ENCODE peak calls at places on chromosomes 16 and 17, in eight cellular contexts. I, R, C, F, N, P, W and G are unnamed samples. For H3K4me1, the result is how much of the 10 kb centered on the place peaks cover.

GRCh38 chr16:63289834-63290460 is 1253.7 kb upstream of the CDH8 start:
- ATAC-seq in R (peak), C (peak), P (peak), N (peak), I (peak), W (no peak), F (no peak), G (no peak)

GRCh38 chr17:27360507-27360906 is 66.6 kb downstream of the WSB1 start:
- ATAC-seq in P (no peak), C (no peak), I (no peak), N (no peak), W (peak), R (no peak), F (no peak), G (no peak)

GRCh38 chr16:68921654-68922053 is 78.3 kb downstream of the TANGO6 start:
- ATAC-seq in R (peak), N (no peak), C (no peak), P (no peak), W (no peak), I (no peak), F (peak), G (no peak)

GRCh38 chr17:64608571-64608981 is 53.5 kb downstream of the SMURF2 start:
- ATAC-seq in R (no peak), I (no peak), W (no peak), P (no peak), F (no peak), N (no peak), C (no peak), G (no peak)

GRCh38 chr16:55543470-55543869 is 23.0 kb upstream of the CAPNS2 start:
- ATAC-seq in I (no peak), C (no peak), W (no peak), P (no peak), R (no peak), N (no peak), F (no peak), G (no peak)

GRCh38 chr17:76131692-76132573 is 9.1 kb downstream of the FOXJ1 start:
- ATAC-seq in I (no peak), P (peak), R (peak), N (no peak), F (peak), W (no peak), C (peak), G (peak)

GRCh38 chr16:75462804-75463203 is 1.7 kb downstream of the TMEM170A start:
- ATAC-seq in P (no peak), W (no peak), C (no peak), F (no peak), R (no peak), I (peak), N (no peak), G (no peak)

GRCh38 chr17:73042809-73043685 is 49.4 kb downstream of the SLC39A11 start:
- ATAC-seq in F (no peak), W (no peak), C (peak), I (peak), R (no peak), N (no peak), P (no peak), G (no peak)

GRCh38 chr16:53911506-53911905 is 207.6 kb downstream of the FTO start:
- ATAC-seq in P (no peak), N (no peak), I (peak), R (no peak), F (no peak), C (peak), W (no peak), G (no peak)

GRCh38 chr16:14640538-14640937 is 7.8 kb downstream of the BFAR start:
- ATAC-seq in F (no peak), R (peak), C (no peak), N (peak), W (peak), P (no peak), I (no peak), G (no peak)

DNA sequence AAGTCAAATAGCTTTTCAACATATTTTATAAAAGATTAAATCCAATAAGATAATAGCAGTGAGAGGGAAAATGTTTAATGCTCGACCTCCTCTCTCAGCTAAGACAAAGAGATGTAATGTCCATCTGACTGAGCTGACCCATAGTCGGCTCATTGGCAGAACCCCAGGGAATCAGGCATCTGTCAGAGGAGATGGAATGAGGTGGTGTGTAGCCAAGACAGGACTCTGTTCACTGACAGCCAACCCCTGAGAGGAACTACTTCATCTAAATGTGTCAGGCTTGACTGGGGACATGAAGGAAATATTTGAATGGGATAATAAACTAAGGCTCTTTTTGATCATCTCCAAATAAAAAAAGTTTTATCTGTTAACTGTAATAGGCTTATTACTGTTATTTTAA is 188.0 kb downstream of the CDH11 start:
- ATAC-seq in P (no peak), C (no peak), N (no peak), F (no peak), R (no peak), W (no peak), I (no peak), G (no peak)
- H3K4me1 ChIP-seq in P (under half), C (under half), N (under half), F (under half), R (under half), W (under half), I (under half), G (under half)

GRCh38 chr16:88736496-88736895 is 30.2 kb downstream of the CTU2 start:
- ATAC-seq in F (no peak), W (no peak), R (no peak), N (no peak), P (no peak), C (no peak), I (no peak), G (no peak)

GRCh38 chr16:88736088-88736487 is 29.8 kb downstream of the CTU2 start:
- ATAC-seq in P (no peak), C (no peak), W (no peak), F (no peak), I (no peak), R (no peak), N (no peak), G (no peak)

GRCh38 chr16:88735121-88735520 is 28.8 kb downstream of the CTU2 start:
- ATAC-seq in I (no peak), C (no peak), F (no peak), N (no peak), P (no peak), R (no peak), W (no peak), G (no peak)

GRCh38 chr16:88734361-88734728 is 28.0 kb downstream of the CTU2 start:
- ATAC-seq in N (no peak), I (no peak), F (no peak), P (no peak), C (no peak), R (no peak), W (no peak), G (no peak)

GRCh38 chr16:88735616-88736015 is 29.3 kb downstream of the CTU2 start:
- ATAC-seq in N (no peak), I (no peak), W (no peak), P (no peak), F (no peak), C (no peak), R (no peak), G (no peak)
- TF ChIP-seq POLR2AphosphoS5 in N (no peak), I (no peak), W (no peak), P (no peak), F (no peak), C (no peak), R (no peak), G (no peak)

GRCh38 chr16:75580-76501 is 2.2 kb upstream of the MPG start:
- ATAC-seq in I (no peak), P (peak), W (peak), F (no peak), R (no peak), C (peak), N (peak), G (peak)
- H3K4me3 ChIP-seq in I (no peak), P (no peak), W (no peak), F (no peak), R (no peak), C (peak), N (no peak), G (peak)

GRCh38 chr16:70572050-70572925 is 48.7 kb downstream of the SF3B3 start:
- ATAC-seq in I (no peak), F (no peak), C (no peak), W (no peak), N (no peak), P (no peak), R (no peak), G (no peak)
- H3K4me1 ChIP-seq in I (under half), F (under half), C (under half), W (under half), N (under half), P (under half), R (under half), G (under half)

GRCh38 chr17:57940653-57941329 is 14.4 kb downstream of the CUEDC1 start:
- ATAC-seq in F (peak), N (no peak), C (no peak), I (peak), P (no peak), R (peak), W (no peak), G (peak)
- TF ChIP-seq POLR2AphosphoS5 in F (no peak), N (no peak), C (no peak), I (no peak), P (no peak), R (no peak), W (no peak), G (peak)

DNA sequence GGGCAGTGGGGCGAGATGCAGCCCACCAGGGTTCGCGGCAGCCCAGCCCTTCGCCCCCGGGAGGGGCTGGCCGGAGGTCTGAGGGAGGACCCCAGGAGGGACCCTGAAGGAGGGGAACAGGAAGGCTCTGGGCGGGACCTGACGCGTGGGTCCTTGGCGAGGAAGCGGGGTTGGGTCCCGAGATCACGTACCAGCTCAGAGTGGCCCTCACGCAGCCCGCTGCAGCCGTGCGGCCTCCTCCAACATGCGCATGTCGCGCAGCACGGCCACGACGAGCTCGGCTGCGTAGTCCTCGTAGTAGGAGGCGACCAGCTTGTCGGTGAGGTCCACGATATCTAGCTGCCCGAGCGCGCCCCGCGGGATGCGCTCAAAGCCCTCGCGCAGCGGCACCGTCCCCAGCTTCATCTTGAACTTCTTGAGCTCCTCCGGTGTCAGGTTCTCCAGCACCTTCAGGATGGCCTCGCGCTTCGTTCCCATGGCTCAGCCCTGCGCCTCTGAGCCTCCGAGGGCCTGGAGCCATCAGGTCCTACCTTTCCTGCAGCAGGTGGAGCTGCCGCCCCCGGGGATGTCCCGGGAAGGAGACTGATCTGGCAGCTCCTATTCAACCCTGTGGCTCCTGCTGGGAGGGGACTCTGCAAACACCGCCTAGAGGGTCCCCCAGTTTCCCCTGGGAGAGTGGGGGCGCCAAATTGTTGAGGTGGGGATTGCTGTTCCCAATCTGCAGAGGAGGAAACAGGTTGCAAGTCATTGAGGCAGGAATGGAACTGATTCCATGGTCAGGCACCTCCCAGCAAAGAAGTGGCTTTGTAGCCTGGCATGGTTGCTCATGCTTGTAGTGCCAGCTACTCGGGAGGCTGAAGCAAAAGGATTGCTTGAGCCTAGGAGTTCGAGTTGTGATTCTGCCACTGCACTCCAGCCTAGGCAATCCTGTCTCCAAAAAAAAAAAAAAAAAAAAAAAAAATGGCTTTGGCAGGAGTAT is at the start of gene PYDC1:
- ATAC-seq in F (no peak), R (peak), W (no peak), N (no peak), P (peak), C (no peak), I (peak), G (no peak)
- H3K4me3 ChIP-seq in F (no peak), R (peak), W (no peak), N (peak), P (peak), C (peak), I (no peak), G (no peak)

GRCh38 chr17:38883592-38884526 is 14.0 kb downstream of the LASP1 start:
- ATAC-seq in W (no peak), R (no peak), F (no peak), I (peak), N (no peak), P (peak), C (no peak), G (no peak)

GRCh38 chr17:38885044-38885727 is 15.3 kb downstream of the LASP1 start:
- ATAC-seq in F (no peak), W (no peak), P (no peak), C (peak), R (no peak), I (no peak), N (no peak), G (no peak)

GRCh38 chr17:38888842-38889241 is 19.0 kb downstream of the LASP1 start:
- ATAC-seq in I (no peak), R (no peak), C (no peak), W (no peak), P (no peak), F (no peak), N (no peak), G (no peak)

GRCh38 chr17:38886643-38887010 is 16.8 kb downstream of the LASP1 start:
- ATAC-seq in I (no peak), P (no peak), R (no peak), N (no peak), F (no peak), W (no peak), C (no peak), G (no peak)

DNA sequence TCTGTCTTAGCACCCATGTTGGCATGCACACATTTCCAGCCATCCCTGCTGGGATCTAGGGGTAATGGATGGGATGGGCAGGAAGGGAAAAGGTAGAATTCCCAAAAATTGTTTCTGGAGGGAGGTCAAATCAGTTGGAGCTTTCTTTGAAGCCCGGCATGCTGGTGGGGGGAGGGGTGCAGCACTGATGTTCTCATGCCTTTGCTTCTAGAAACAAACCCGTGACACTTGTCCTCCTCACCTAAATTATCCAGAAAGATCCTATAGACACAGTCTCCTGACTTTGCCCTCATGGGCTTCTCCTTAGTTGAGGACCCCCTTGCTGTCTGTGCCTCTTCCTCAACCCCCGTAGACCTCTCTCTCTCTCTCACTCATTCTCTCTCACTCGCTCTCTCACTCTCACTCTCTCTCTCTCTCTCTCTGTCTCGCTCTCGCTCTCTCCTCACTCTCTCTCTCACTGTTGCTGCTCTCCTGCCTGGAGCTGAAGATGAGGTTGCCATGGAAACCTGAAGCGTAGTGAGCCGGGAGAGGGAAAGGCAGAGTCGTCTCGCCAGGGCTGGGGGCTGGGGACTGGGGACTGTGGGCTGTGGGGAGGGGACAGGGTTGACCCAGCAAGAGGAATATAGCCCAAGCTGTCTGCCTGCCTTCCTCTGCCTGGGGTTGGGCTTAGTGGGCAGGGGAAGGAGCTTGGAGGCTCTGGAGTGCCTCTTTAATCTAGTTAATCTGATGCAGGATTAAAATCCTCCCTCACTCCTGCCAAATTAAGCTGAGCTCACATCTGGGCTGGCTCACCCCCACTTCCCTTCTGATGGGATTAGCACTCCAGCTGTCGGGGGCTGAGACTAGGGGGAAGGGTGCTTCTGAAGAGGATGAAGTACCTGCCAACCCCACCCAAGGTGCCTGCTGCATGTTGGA is 16.1 kb downstream of the LASP1 start:
- ATAC-seq in I (no peak), R (no peak), F (no peak), W (no peak), P (peak), C (no peak), N (no peak), G (no peak)
- H3K4me1 ChIP-seq in I (under half), R (under half), F (under half), W (under half), P (half or more), C (under half), N (half or more), G (half or more)

DNA sequence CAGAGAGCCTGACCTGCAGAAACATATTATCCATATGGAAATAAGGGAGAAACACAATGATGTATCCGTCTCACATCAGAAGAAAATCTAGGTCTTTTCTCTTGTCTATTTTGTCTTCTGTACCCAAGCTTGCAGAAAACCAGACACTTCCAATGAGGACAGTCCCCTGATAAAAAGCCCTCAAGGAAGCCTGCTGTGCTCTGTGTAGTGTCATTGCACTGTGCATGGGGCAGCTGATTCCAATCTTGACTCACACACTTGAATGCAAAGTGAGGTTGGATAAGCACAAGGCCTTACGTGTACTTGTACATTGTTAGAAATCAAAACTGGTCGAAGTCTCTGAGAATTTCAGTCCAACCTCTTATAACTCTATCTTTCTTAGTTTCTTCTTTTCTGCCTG is 256.6 kb upstream of the MYOCD start:
- ATAC-seq in C (no peak), I (no peak), W (no peak), N (no peak), P (no peak), F (no peak), R (no peak), G (no peak)
- TF ChIP-seq POLR2AphosphoS5 in C (no peak), I (no peak), W (no peak), N (no peak), P (no peak), F (no peak), R (no peak), G (no peak)

DNA sequence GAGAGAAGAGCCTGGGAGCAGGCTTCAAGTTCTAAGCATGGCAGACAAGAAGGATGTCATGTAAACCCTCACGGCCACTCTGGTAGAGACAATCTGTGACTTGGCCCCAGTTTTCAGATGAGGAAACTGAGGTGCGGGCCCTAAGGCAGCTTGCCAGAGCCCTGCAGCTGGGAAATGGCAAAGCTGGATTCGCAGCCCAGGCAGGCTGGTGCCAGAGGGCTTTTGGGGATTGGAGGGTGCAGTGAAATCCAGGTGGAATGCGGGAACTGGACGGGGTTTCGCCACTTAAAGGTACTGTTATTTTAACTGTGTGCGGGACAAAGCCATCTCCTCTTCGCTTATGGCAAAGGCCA is 477 bp upstream of the OSGIN1 start:
- ATAC-seq in I (no peak), P (no peak), W (no peak), R (no peak), C (peak), N (peak), F (peak), G (peak)
- H3K4me3 ChIP-seq in I (no peak), P (no peak), W (peak), R (peak), C (peak), N (peak), F (peak), G (peak)

GRCh38 chr17:54239291-54239690 is 416.6 kb downstream of the KIF2B start:
- ATAC-seq in R (no peak), W (no peak), C (no peak), I (no peak), N (no peak), P (no peak), F (no peak), G (no peak)
- H3K4me1 ChIP-seq in R (under half), W (under half), C (under half), I (under half), N (under half), P (under half), F (under half), G (under half)